ENCODE peak calls at places on chromosomes 11 and 22, in nine cellular contexts. C is CD4-positive, CD25-positive, alpha-beta regulatory T cell; N is NCI-H1417 treated with DMSO at 0.1 percent for 48 hours; Y is CD8-positive, alpha-beta memory T cell; L is right lobe of liver; R is activated naive CD4-positive, alpha-beta T cell; M is nephron progenitor cell; J is NCI-H1092; Z is activated T-helper 1 cell treated with Interleukin-2 at 50 U/mL for 16 hours. X is an unnamed sample.

GRCh38 chr11:114232400-114233070 is 63.7 kb upstream of the NNMT start:
- DNase-seq in L (no peak), M (peak), Y (no peak), R (no peak), C (no peak), N (no peak), J (no peak), Z (no peak), X (no peak)

GRCh38 chr11:115872418-115872817 is 368.2 kb upstream of the CADM1 start:
- DNase-seq in M (no peak), Z (no peak), N (no peak), Y (no peak), C (no peak), L (no peak), J (no peak), R (no peak), X (no peak)

GRCh38 chr11:17073370-17074027 is 4.0 kb downstream of the RPS13 start:
- DNase-seq in Z (no peak), C (no peak), L (no peak), N (no peak), R (no peak), M (no peak), J (no peak), Y (no peak), X (no peak)

GRCh38 chr22:17601031-17601430 is 27.5 kb downstream of the ATP6V1E1 start:
- DNase-seq in R (no peak), Z (no peak), N (no peak), J (no peak), L (no peak), Y (no peak), C (no peak), M (no peak), X (no peak)

GRCh38 chr11:35288311-35288710 is 131.0 kb downstream of the SLC1A2 start:
- DNase-seq in C (no peak), M (no peak), Y (no peak), N (no peak), R (no peak), Z (no peak), J (no peak), L (no peak), X (no peak)

GRCh38 chr11:104830080-104830479 is 68.2 kb downstream of the CASP12 start:
- DNase-seq in Z (no peak), M (no peak), R (no peak), Y (no peak), C (no peak), L (no peak), J (no peak), N (no peak), X (peak)

GRCh38 chr11:75279273-75279672 is 38.7 kb downstream of the TPBGL start:
- DNase-seq in N (no peak), M (no peak), Z (no peak), J (no peak), C (no peak), R (no peak), L (no peak), Y (no peak), X (no peak)

GRCh38 chr11:11349051-11349450 is 4.0 kb downstream of the CSNK2A3 start:
- DNase-seq in J (no peak), Z (no peak), C (no peak), Y (no peak), M (no peak), L (no peak), R (no peak), N (no peak), X (no peak)

GRCh38 chr11:47415949-47416472 is 7.6 kb downstream of the SLC39A13 start:
- DNase-seq in R (no peak), M (no peak), Z (no peak), L (no peak), N (no peak), C (no peak), J (no peak), Y (no peak), X (no peak)

GRCh38 chr22:20583471-20583922 is 76.1 kb downstream of the MED15 start:
- DNase-seq in N (no peak), C (no peak), M (no peak), Y (no peak), R (no peak), Z (no peak), L (no peak), J (no peak), X (no peak)

GRCh38 chr11:121082219-121082618 is 18.8 kb upstream of the TECTA start:
- DNase-seq in L (no peak), Y (no peak), Z (no peak), M (no peak), C (no peak), N (no peak), R (no peak), J (no peak), X (no peak)

GRCh38 chr11:128040603-128041002 is 546.8 kb downstream of the ETS1 start:
- DNase-seq in L (no peak), Z (no peak), J (no peak), C (peak), R (no peak), Y (no peak), N (no peak), M (no peak), X (no peak)

GRCh38 chr11:34512810-34513673 is 552 bp downstream of the ELF5 start:
- DNase-seq in C (peak), Y (peak), N (no peak), M (peak), R (peak), L (peak), Z (no peak), J (no peak), X (no peak)

GRCh38 chr22:46516638-46517037 is 20.8 kb downstream of the CELSR1 start:
- DNase-seq in C (no peak), Y (no peak), M (no peak), L (no peak), N (no peak), R (no peak), Z (no peak), J (no peak), X (no peak)

GRCh38 chr22:29152381-29153138 is 53.1 kb upstream of the EMID1 start:
- DNase-seq in Y (no peak), M (no peak), L (no peak), R (no peak), C (no peak), Z (no peak), J (no peak), N (no peak), X (no peak)

GRCh38 chr11:122235615-122236014 is 119.6 kb upstream of the BLID start:
- DNase-seq in Z (no peak), L (no peak), C (no peak), M (peak), Y (no peak), N (no peak), R (no peak), J (no peak), X (no peak)

GRCh38 chr11:67422894-67423293 is 5.4 kb upstream of the RPS6KB2 start:
- DNase-seq in N (no peak), J (no peak), L (no peak), R (no peak), M (no peak), C (no peak), Y (no peak), Z (no peak), X (no peak)

GRCh38 chr11:122103366-122103765 is 12.6 kb downstream of the BLID start:
- DNase-seq in L (no peak), N (no peak), Z (no peak), R (no peak), M (no peak), J (no peak), C (no peak), Y (no peak), X (no peak)

GRCh38 chr11:119134389-119134978 is 13.1 kb downstream of the HINFP start:
- DNase-seq in N (no peak), Y (no peak), M (no peak), L (no peak), C (no peak), R (no peak), J (no peak), Z (no peak), X (no peak)

GRCh38 chr11:77801477-77801876 is 19.0 kb downstream of the RSF1 start:
- DNase-seq in J (no peak), M (no peak), C (no peak), N (no peak), Y (no peak), L (no peak), Z (no peak), R (no peak), X (no peak)